ENCODE peak calls at places on chromosome 14, in eight cellular contexts. H, D, S, M, O, X, T and N are unnamed samples. For H3K27me3, the result is how much of the 10 kb centered on the place peaks cover.

GRCh38 chr14:68806526-68807147 is 13.8 kb upstream of the ZFP36L1 start:
- DNase-seq in M (no peak), X (no peak), S (no peak), O (no peak), D (no peak), T (no peak), H (peak), N (no peak)

GRCh38 chr14:65410640-65411039 is 1.9 kb upstream of the FUT8 start:
- DNase-seq in M (no peak), S (no peak), X (no peak), T (no peak), H (no peak), D (no peak), O (no peak), N (no peak)

GRCh38 chr14:34874386-34875030 is 652 bp downstream of the BAZ1A start:
- DNase-seq in S (peak), M (peak), H (peak), O (peak), D (peak), T (peak), X (no peak), N (no peak)

GRCh38 chr14:54889919-54890318 is 12.7 kb downstream of the GCH1 start:
- DNase-seq in T (no peak), D (no peak), M (peak), H (no peak), S (no peak), O (no peak), X (no peak), N (no peak)

GRCh38 chr14:31261859-31262739 is 54.5 kb upstream of the HECTD1 start:
- DNase-seq in T (no peak), M (peak), H (no peak), X (no peak), O (no peak), S (peak), D (peak), N (no peak)

GRCh38 chr14:88929656-88930436 is 105.4 kb downstream of the TTC8 start:
- DNase-seq in X (no peak), S (no peak), H (no peak), T (peak), D (no peak), M (peak), O (no peak), N (no peak)

GRCh38 chr14:73188501-73188903 is 48.8 kb upstream of the PAPLN start:
- DNase-seq in T (no peak), S (no peak), O (no peak), D (peak), H (no peak), X (no peak), M (peak), N (no peak)

GRCh38 chr14:68598621-68599447 is 194.0 kb downstream of the ZFP36L1 start:
- DNase-seq in H (peak), T (no peak), S (no peak), X (peak), O (no peak), D (peak), M (peak), N (no peak)

GRCh38 chr14:93009471-93010117 is 86.6 kb downstream of the CHGA start:
- DNase-seq in O (no peak), X (no peak), D (no peak), T (no peak), H (no peak), S (no peak), M (no peak), N (no peak)

GRCh38 chr14:90495357-90496276 is 98.8 kb downstream of the CALM1 start:
- DNase-seq in M (peak), D (peak), X (no peak), H (no peak), O (peak), S (peak), T (peak), N (peak)

GRCh38 chr14:88590173-88590572 is 27.3 kb downstream of the ZC3H14 start:
- DNase-seq in H (no peak), T (no peak), M (no peak), O (no peak), D (peak), X (no peak), S (no peak), N (no peak)

GRCh38 chr14:73273799-73274198 is 36.5 kb downstream of the PAPLN start:
- DNase-seq in S (no peak), H (no peak), X (no peak), M (no peak), T (no peak), O (no peak), D (no peak), N (no peak)

GRCh38 chr14:24252289-24253124 is 10.1 kb upstream of the TINF2 start:
- DNase-seq in S (no peak), T (no peak), D (no peak), O (no peak), H (no peak), X (no peak), M (no peak), N (no peak)

GRCh38 chr14:103526914-103527248 is 2.1 kb upstream of the TRMT61A start:
- DNase-seq in T (no peak), D (no peak), S (no peak), O (no peak), M (no peak), H (no peak), X (no peak), N (no peak)

GRCh38 chr14:103526247-103526913 is 2.6 kb upstream of the TRMT61A start:
- DNase-seq in M (no peak), X (no peak), S (no peak), H (peak), T (no peak), D (no peak), O (no peak), N (no peak)

GRCh38 chr14:103528158-103528511 is 861 bp upstream of the TRMT61A start:
- DNase-seq in S (no peak), H (peak), D (peak), M (no peak), X (no peak), O (no peak), T (no peak), N (no peak)

GRCh38 chr14:103528512-103529382 is at the start of gene TRMT61A:
- DNase-seq in O (peak), X (peak), M (peak), T (peak), S (peak), D (peak), H (peak), N (peak)

GRCh38 chr14:103527408-103528157 is 1.4 kb upstream of the TRMT61A start:
- DNase-seq in H (no peak), T (no peak), X (no peak), S (no peak), O (no peak), D (no peak), M (no peak), N (no peak)
- H3K27me3 ChIP-seq in H (under half), T (under half), X (under half), S (under half), O (under half), D (under half), M (under half), N (under half)

DNA sequence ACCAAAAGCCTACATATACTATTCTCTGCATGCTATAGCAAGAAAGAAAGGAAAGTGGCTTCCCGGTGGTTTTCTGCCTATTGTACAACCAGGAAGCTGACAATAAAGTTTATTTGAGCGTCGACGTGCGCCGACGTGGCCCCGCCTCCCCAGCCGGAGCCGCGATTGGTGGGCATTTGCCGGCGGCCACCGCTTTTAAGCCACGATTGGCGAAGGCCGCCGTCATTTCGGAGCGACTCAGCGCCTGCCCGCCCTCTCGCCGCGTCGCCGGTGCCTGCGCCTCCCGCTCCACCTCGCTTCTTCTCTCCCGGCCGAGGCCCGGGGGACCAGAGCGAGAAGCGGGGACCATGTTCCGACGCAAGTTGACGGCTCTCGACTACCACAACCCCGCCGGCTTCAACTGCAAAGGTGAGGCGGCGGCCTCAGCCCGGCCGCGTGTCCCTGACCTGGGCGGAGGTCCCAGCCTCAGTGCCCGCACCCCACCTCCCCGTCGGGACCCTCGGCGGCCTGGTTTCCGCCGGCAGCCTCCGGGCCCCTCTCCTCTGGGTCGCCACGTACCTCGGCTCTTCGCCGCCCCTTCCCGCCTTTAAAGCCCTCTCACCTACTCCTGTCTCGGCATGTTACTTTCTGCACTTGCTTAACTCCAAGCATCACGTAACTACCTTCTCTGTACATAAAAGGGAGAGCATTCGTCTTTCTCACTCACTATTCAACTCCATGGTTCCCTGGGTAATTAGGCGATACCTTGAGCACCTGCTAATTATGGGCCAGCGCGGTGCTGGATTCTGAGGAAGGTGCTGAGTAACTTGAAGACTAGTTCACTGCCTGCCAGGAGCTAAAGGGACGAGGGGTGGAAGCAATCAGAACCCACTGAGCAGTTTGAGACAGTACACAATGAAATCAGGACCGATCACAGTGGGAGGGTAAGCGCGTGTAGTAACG is at the start of gene RTRAF:
- DNase-seq in D (peak), H (peak), X (peak), T (peak), O (peak), M (peak), S (peak), N (peak)
- H3K4me3 ChIP-seq in D (peak), H (peak), X (peak), T (peak), O (peak), M (peak), S (peak), N (peak)

GRCh38 chr14:74614508-74615495 is 2.8 kb upstream of the LTBP2 start:
- DNase-seq in O (no peak), T (no peak), H (no peak), M (peak), S (no peak), X (no peak), D (no peak), N (no peak)
- H3K9ac ChIP-seq in O (no peak), T (no peak), H (no peak), M (no peak), S (no peak), X (no peak), D (no peak), N (no peak)

DNA sequence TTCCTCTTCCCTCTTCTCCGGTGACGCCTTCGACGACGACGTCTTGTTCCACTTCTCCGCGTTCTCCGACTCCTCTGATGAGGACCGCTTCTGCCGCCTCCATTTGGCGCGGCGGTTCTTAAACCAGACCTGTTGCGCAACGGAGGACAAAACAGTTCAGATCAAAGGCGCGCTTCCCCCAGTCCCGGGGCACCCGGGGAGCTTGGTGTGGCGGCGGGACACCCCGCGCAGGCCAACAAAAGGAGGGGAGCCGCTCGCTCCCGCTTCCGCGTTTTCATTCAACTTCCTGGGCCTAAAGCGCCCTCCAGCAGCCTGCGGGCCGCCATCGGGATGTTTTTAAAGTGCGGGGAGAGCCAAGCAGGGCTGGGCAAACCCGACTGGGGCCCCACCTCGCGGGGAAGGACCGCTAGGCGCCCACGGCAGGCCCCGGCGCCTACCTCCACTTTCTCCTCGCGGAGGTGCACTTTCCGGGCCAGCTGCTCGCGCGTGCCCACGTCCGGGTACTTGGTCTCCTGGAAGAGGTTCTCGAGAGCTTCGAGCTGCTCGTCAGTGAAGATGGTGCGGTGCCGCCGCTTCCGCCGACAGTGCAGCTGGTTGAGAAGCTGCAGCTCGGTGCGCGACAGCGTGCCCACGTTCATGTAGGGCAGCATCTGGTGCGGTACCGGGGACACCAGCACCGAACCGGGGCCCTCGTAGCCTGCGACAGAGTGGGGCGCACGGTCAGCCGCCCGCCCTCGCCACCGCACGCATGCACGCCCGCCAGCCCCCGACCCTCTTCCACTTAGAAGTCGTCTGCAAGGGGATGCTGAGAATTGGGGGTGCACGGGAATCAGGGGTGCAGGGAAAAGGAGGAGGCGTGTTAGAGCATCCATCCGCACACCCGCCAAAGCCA is 1.1 kb downstream of the GSC start:
- DNase-seq in M (no peak), X (no peak), O (no peak), T (peak), S (no peak), D (no peak), H (no peak), N (no peak)
- H3K27me3 ChIP-seq in M (under half), X (under half), O (under half), T (half or more), S (half or more), D (half or more), H (half or more), N (half or more)

GRCh38 chr14:75044322-75044721 is 6.9 kb downstream of the MLH3 start:
- DNase-seq in D (peak), X (no peak), H (no peak), O (no peak), S (no peak), M (peak), T (no peak), N (no peak)
- H3K4me3 ChIP-seq in D (peak), X (no peak), H (no peak), O (no peak), S (no peak), M (no peak), T (no peak), N (no peak)

DNA sequence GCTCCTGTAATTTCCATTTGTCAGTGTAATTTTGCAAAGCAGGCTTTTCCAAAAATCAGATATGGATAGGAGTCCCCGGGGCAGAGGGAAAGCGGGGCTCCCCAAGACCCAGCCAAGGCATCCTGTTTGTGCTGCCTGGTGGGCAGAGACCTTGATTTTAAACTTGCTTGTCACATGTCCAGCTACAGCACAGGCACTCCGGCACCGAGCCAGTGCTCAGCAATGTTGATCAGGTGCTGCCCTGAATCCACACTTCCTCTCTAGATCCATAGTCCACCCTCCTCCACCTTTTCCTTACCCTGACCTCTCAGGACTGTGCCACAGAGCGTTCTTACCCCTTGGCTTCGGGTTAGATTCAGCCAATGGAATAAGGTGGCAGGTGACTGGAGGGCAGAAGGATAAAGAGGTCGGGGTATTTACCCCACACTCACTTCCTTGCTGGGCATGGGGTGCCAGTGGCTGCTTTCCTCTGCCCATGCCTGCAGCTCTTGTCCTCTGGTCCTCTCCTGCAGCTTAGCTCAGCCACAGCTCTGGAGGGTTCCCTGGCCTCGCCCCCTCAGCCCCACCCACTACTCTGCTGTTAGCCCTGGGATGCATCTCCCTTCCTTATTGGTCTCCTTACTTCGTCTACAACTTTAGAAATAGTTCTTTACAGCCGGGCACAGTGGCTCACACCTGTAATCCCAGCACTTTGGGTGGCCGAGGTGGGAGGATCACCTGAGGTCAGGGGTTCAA is 80.1 kb downstream of the IRF2BPL start:
- DNase-seq in S (no peak), T (no peak), X (no peak), H (peak), O (no peak), D (no peak), M (no peak), N (no peak)
- H3K9ac ChIP-seq in S (no peak), T (no peak), X (peak), H (peak), O (no peak), D (no peak), M (peak), N (peak)

GRCh38 chr14:60720391-60720790 is 3.8 kb downstream of the SIX4 start:
- DNase-seq in H (no peak), S (no peak), X (no peak), T (no peak), M (no peak), D (no peak), O (no peak), N (no peak)
- H3K27me3 ChIP-seq in H (half or more), S (under half), X (under half), T (under half), M (under half), D (under half), O (under half), N (under half)

DNA sequence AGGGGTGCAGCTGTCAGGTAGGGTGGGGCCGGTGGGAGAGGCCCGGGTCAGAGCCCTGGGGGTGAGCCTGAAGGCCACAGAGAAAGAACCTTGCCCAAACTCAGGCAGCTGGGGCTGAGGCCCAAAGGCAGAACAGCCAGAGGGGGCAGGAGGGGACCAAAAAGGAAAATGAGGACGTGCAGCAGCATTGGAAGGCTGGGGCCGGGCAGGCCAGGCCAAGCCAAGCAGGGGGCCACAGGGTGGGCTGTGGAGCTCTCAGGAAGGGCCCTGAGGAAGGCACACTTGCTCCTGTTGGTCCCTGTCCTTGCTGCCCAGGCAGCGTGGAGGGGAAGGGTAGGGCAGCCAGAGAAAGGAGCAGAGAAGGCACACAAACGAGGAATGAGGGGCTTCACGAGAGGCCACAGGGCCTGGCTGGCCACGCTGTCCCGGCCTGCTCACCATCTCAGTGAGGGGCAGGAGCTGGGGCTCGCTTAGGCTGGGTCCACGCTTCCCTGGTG is 10.5 kb downstream of the MMP14 start:
- DNase-seq in D (no peak), O (no peak), X (no peak), M (no peak), S (no peak), T (no peak), H (no peak), N (no peak)
- H3K4me3 ChIP-seq in D (no peak), O (no peak), X (no peak), M (no peak), S (no peak), T (no peak), H (no peak), N (no peak)

DNA sequence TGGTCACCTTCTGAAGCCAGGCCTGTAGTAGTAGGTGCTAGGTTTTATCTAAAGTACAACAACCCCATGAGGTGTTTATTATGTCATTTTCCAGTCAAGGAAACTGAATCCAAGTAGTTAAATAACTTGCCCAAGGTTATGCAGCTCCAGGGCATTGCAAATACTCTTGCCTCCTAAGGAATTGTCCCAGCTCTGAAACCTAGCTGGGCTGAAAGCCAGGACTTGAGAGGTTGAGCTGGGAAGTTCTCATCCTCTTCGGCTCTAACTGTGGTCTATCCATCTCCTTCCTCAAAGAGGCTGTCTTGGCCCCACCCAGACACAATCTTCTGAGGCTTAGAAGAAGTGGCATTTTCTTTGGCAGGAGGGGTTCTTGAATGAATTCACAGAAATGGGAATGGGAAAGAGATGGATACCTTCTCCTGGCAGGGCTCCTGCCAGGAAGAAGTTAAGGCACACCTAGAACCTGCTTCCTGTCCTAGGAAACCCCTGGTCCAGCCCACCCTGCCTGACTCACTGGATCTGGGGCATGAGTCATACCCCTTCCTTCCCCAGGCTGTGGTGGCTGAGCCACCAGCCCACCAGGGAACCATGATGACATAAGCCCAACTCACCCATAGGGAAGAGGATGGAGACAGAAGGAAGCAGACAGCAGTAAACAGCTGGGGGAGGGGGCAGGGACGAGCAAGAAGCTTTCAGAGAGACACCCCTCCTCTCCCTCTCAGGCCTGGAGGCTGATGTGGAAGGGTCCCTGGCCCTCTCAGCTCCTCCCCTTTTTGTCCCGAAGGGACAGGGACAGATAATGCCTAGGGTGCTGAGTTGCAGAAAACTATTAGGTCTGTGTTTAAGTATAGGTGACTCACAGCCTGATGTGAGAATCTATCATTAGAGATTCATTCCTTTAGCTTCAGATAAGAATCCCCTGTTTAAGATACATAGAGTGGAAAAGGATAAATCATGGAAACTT is 2.1 kb upstream of the PLEK2 start:
- DNase-seq in H (no peak), S (no peak), D (peak), O (no peak), M (peak), T (no peak), X (peak), N (peak)
- H3K9ac ChIP-seq in H (no peak), S (no peak), D (no peak), O (no peak), M (no peak), T (no peak), X (peak), N (no peak)